ENCODE peak calls at places on chromosomes 12 and 14, in six cellular contexts. S is adrenal gland, R is sigmoid colon, B is HCT116, P is NB4, O is A549. U is an unnamed sample.

GRCh38 chr12:85627584-85627983 is 208.6 kb downstream of the RASSF9 start:
- DNase-seq in S (no peak), R (no peak), B (no peak), P (no peak), O (no peak), U (no peak)

GRCh38 chr12:24718641-24719040 is 230.3 kb downstream of the BCAT1 start:
- DNase-seq in S (no peak), R (no peak), B (no peak), P (no peak), O (no peak), U (no peak)

GRCh38 chr12:91377456-91377855 is 194.8 kb upstream of the DCN start:
- DNase-seq in S (no peak), R (no peak), B (no peak), P (no peak), O (no peak), U (no peak)

GRCh38 chr14:64879635-64880381 is at the start of gene SPTB:
- DNase-seq in S (peak), R (no peak), B (no peak), P (peak), O (peak), U (peak)

GRCh38 chr14:32367501-32367900 is 38.4 kb downstream of the AKAP6 start:
- DNase-seq in S (no peak), R (no peak), B (no peak), P (no peak), O (no peak), U (no peak)

GRCh38 chr14:93772263-93772662 is 16.0 kb downstream of the PRIMA1 start:
- DNase-seq in S (no peak), R (peak), B (no peak), P (no peak), O (no peak), U (no peak)

GRCh38 chr14:76337619-76338545 is 38.1 kb upstream of the ESRRB start:
- DNase-seq in S (no peak), R (no peak), B (no peak), P (no peak), O (no peak), U (no peak)

GRCh38 chr12:110906516-110906915 is 13.9 kb downstream of the MYL2 start:
- DNase-seq in S (no peak), R (no peak), B (no peak), P (no peak), O (no peak), U (no peak)

GRCh38 chr14:36254020-36254614 is 66.3 kb downstream of the MBIP start:
- DNase-seq in S (no peak), R (no peak), B (no peak), P (no peak), O (no peak), U (no peak)

GRCh38 chr14:105314287-105315185 is at the start of gene PACS2:
- DNase-seq in S (peak), R (peak), B (peak), P (peak), O (peak), U (peak)

GRCh38 chr12:55965941-55966407 is at the start of gene PMEL:
- DNase-seq in S (no peak), R (peak), B (no peak), P (peak), O (no peak), U (no peak)

GRCh38 chr12:52522346-52523011 is 2.3 kb upstream of the KRT5 start:
- DNase-seq in S (no peak), R (peak), B (peak), P (no peak), O (no peak), U (no peak)

GRCh38 chr12:100295764-100296555 is 29.0 kb downstream of the SCYL2 start:
- DNase-seq in S (peak), R (no peak), B (no peak), P (no peak), O (no peak), U (no peak)

GRCh38 chr12:107355004-107355565 is 261.7 kb upstream of the CRY1 start:
- DNase-seq in S (no peak), R (no peak), B (no peak), P (no peak), O (no peak), U (no peak)
- TF ChIP-seq POLR2A in S (no peak), R (no peak), B (no peak), P (no peak), O (no peak), U (no peak)

GRCh38 chr12:32532415-32532814 is 133.1 kb downstream of the FGD4 start:
- DNase-seq in S (no peak), R (no peak), B (no peak), P (no peak), O (no peak), U (no peak)

GRCh38 chr12:32534698-32535097 is 135.3 kb downstream of the FGD4 start:
- DNase-seq in S (no peak), R (no peak), B (no peak), P (no peak), O (no peak), U (no peak)

GRCh38 chr12:32532951-32533350 is 133.6 kb downstream of the FGD4 start:
- DNase-seq in S (no peak), R (no peak), B (no peak), P (no peak), O (no peak), U (no peak)

GRCh38 chr12:32535260-32535999 is 136.1 kb downstream of the FGD4 start:
- DNase-seq in S (peak), R (peak), B (no peak), P (peak), O (peak), U (peak)

DNA sequence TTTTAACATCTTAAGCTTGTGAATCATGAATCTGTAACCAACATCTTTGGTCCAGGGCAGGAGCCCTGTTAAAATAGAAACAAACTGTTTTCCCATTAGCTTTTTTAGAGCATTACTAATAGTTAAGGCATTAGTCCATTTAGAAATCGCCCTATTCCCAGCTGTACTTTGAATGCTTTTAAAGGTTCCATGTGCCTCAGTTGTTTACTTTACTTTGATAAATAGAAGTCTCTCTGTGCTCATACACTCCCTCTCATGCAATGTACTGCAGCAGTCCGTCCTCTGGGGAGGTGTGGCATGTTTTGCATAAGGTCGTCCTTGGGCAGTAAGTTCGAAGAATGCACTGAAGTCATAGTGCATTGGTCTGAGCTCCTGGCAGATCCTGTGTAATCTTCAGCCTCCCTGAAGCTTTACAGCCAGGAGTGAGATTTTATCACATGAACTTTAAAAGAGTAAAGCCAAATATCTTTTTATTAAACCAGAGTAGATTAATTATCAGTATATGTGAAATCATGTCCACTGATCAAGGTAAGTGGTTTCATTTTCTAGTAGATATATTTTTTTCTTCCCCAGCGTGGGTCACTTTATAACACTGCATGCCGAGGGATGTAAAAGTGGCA is 134.7 kb downstream of the FGD4 start:
- DNase-seq in S (peak), R (peak), B (peak), P (peak), O (peak), U (no peak)
- TF ChIP-seq POLR2A in S (no peak), R (no peak), B (no peak), P (no peak), O (no peak), U (no peak)

GRCh38 chr12:54306925-54307731 is 6.3 kb upstream of the NFE2 start:
- DNase-seq in S (peak), R (peak), B (peak), P (peak), O (peak), U (peak)
- TF ChIP-seq POLR2A in S (no peak), R (no peak), B (no peak), P (no peak), O (no peak), U (peak)

GRCh38 chr14:71322660-71323250 is 415.5 kb downstream of the PCNX1 start:
- DNase-seq in S (no peak), R (no peak), B (no peak), P (peak), O (no peak), U (peak)

GRCh38 chr14:71319646-71320045 is 412.4 kb downstream of the PCNX1 start:
- DNase-seq in S (peak), R (no peak), B (no peak), P (peak), O (peak), U (peak)

GRCh38 chr14:71321556-71322315 is 414.5 kb downstream of the PCNX1 start:
- DNase-seq in S (peak), R (no peak), B (peak), P (peak), O (peak), U (peak)

GRCh38 chr14:71320107-71320733 is 413.0 kb downstream of the PCNX1 start:
- DNase-seq in S (peak), R (peak), B (peak), P (peak), O (peak), U (peak)

GRCh38 chr14:71320734-71321555 is 413.7 kb downstream of the PCNX1 start:
- DNase-seq in S (peak), R (peak), B (no peak), P (peak), O (peak), U (peak)
- TF ChIP-seq POLR2A in S (peak), R (no peak), B (no peak), P (peak), O (no peak), U (no peak)

DNA sequence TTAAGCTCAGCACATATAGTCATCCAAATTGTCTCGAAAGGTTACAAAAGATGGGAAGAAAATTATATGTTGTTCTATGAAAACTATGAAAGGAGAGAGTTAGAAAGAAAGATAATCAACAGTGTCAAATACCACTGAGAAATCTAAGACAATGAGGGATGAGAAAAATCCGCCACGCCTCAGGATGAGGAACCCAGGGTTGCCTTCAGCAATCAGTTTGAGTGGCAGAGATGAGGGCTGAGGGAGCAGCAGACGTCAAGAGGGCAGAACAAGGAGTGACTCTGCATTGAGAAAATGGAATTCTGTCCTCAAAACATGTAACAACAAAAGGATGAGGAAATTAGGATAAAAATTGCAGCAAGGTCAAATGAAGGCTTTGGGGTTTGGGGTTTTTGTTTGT is 18.3 kb upstream of the OXA1L start:
- DNase-seq in S (no peak), R (no peak), B (no peak), P (no peak), O (no peak), U (no peak)
- TF ChIP-seq POLR2A in S (no peak), R (no peak), B (no peak), P (no peak), O (no peak), U (no peak)

GRCh38 chr12:48300774-48301173 is 49.9 kb downstream of the ZNF641 start:
- DNase-seq in S (no peak), R (no peak), B (no peak), P (no peak), O (no peak), U (no peak)

GRCh38 chr12:48291511-48291910 is 59.2 kb downstream of the ZNF641 start:
- DNase-seq in S (no peak), R (no peak), B (no peak), P (no peak), O (no peak), U (no peak)

GRCh38 chr12:48292030-48292429 is 58.7 kb downstream of the ZNF641 start:
- DNase-seq in S (no peak), R (no peak), B (no peak), P (no peak), O (no peak), U (no peak)

GRCh38 chr12:48302161-48302896 is 48.4 kb downstream of the ZNF641 start:
- DNase-seq in S (no peak), R (no peak), B (no peak), P (no peak), O (no peak), U (no peak)

GRCh38 chr12:48296586-48297396 is 53.9 kb downstream of the ZNF641 start:
- DNase-seq in S (peak), R (peak), B (no peak), P (peak), O (no peak), U (peak)
- TF ChIP-seq POLR2A in S (peak), R (no peak), B (no peak), P (no peak), O (peak), U (no peak)

GRCh38 chr12:57755454-57756372 is 810 bp downstream of the MARCHF9 start:
- DNase-seq in S (peak), R (peak), B (no peak), P (peak), O (no peak), U (peak)
- TF ChIP-seq POLR2A in S (no peak), R (no peak), B (no peak), P (no peak), O (no peak), U (no peak)

GRCh38 chr12:93407283-93407962 is 29.7 kb downstream of the NUDT4 start:
- DNase-seq in S (no peak), R (no peak), B (no peak), P (no peak), O (no peak), U (no peak)
- TF ChIP-seq POLR2A in S (no peak), R (no peak), B (no peak), P (no peak), O (no peak), U (no peak)

DNA sequence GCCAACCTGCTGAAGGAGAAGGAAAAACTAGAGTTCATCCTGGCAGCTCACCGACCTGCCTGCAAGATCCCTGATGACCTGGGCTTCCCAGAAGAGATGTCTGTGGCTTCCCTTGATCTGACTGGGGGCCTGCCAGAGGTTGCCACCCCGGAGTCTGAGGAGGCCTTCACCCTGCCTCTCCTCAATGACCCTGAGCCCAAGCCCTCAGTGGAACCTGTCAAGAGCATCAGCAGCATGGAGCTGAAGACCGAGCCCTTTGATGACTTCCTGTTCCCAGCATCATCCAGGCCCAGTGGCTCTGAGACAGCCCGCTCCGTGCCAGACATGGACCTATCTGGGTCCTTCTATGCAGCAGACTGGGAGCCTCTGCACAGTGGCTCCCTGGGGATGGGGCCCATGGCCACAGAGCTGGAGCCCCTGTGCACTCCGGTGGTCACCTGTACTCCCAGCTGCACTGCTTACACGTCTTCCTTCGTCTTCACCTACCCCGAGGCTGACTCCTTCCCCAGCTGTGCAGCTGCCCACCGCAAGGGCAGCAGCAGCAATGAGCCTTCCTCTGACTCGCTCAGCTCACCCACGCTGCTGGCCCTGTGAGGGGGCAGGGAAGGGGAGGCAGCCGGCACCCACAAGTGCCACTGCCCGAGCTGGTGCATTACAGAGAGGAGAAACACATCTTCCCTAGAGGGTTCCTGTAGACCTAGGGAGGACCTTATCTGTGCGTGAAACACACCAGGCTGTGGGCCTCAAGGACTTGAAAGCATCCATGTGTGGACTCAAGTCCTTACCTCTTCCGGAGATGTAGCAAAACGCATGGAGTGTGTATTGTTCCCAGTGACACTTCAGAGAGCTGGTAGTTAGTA is 2.4 kb downstream of the FOS start:
- DNase-seq in S (peak), R (peak), B (no peak), P (no peak), O (no peak), U (peak)
- TF ChIP-seq POLR2A in S (peak), R (peak), B (no peak), P (no peak), O (no peak), U (no peak)

U was measured in erythroblast.